ENCODE peak calls at places on chromosomes 13 and 19, in four cellular contexts. V is fibroblast of lung, B is left ventricle myocardium inferior, D is heart right ventricle. Z is an unnamed sample.
A peak's percentile ranks its signal among the peaks of the same experiment; 100 is the strongest.

GRCh38 chr19:28999733-29000433 is 213.1 kb downstream of the UQCRFS1 start:
- DNase-seq in D (no peak), V (no peak), B (peak; percentile 18), Z (no peak)

GRCh38 chr19:16608290-16608704 is 19.7 kb downstream of the MED26 start:
- DNase-seq in D (no peak), B (no peak), V (peak; percentile 91), Z (no peak)

GRCh38 chr13:95624020-95624419 is 20.5 kb downstream of the DZIP1 start:
- DNase-seq in D (no peak), V (peak; percentile 72), B (no peak), Z (peak; percentile 59)

GRCh38 chr19:30236587-30236986 is 135.6 kb upstream of the ZNF536 start:
- DNase-seq in V (no peak), D (no peak), B (no peak), Z (no peak)

GRCh38 chr19:34639491-34640085 is 37.4 kb downstream of the SCGB2B2 start:
- DNase-seq in B (no peak), D (no peak), V (peak; percentile 80), Z (peak; percentile 40)

GRCh38 chr19:19558055-19558454 is 20.0 kb downstream of the CILP2 start:
- DNase-seq in D (no peak), B (no peak), V (no peak), Z (no peak)

GRCh38 chr19:15107056-15108010 is at the start of gene SYDE1:
- DNase-seq in B (peak; percentile 56), V (peak; percentile 63), D (peak; percentile 68), Z (peak; percentile 44)

GRCh38 chr13:108155185-108156106 is 59.9 kb downstream of the LIG4 start:
- DNase-seq in B (peak; percentile 37), V (peak; percentile 64), D (peak; percentile 39), Z (peak; percentile 36)

GRCh38 chr13:32947886-32948285 is 68.3 kb upstream of the KL start:
- DNase-seq in V (no peak), B (no peak), D (no peak), Z (no peak)

GRCh38 chr13:99996177-99996705 is 14.7 kb downstream of the ZIC2 start:
- DNase-seq in B (no peak), V (peak; percentile 45), D (no peak), Z (peak; percentile 15)

DNA sequence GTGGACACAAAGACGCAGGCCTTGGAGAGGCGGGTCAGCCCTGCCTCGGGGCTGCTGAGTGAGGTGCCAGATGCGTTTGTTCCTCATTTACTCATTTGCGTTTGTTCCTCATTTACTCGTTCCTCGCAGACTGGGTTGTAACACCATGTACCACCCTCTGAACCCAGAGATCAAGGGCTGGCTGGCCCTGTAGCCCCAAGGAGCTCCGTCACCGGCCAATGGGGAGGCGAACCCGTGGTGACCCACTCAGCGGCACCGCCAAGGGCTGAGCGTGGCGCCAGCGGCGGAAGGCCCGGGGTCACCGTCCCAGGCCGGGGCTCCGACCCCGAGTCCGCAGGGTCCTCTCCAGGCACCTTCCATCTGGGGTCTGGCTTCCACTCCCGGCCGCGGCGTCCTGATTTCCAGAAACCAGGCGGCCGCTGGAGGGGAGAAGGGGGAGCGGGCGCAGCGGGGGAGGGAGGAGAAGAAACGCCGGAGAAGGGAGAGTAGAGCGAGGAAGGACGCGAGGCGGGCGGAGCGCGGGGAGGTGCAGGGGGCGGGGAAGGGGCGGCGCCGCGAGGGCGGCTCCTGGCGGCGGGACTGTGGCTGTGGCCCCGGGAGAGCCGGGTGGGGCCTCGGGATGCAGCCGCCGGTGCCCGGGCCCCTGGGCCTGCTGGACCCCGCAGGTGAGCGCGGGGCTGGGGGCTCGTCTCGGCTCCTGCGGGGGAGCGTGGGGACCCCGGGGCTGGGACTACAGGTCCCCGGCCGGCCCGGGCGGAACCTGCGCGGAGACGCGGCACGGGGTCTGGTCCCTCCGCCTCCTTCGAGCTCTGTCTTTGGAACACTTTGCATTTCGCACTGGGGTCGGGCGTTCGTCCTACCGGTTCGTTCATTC is at the start of gene TMEM255B:
- DNase-seq in B (peak; percentile 89), V (peak; percentile 62), D (peak; percentile 90), Z (peak; percentile 97)
- TF ChIP-seq CTCF in B (peak; percentile 66), V (no peak), D (peak; percentile 14), Z (no peak)

GRCh38 chr19:4326837-4327251 is 11.8 kb downstream of the STAP2 start:
- DNase-seq in V (no peak), B (no peak), D (no peak), Z (no peak)

GRCh38 chr19:4327877-4328242 is 10.8 kb downstream of the STAP2 start:
- DNase-seq in D (no peak), B (no peak), V (no peak), Z (no peak)

GRCh38 chr19:4329858-4330257 is 8.8 kb downstream of the STAP2 start:
- DNase-seq in D (no peak), V (no peak), B (no peak), Z (no peak)

GRCh38 chr19:4327252-4327876 is 11.3 kb downstream of the STAP2 start:
- DNase-seq in D (peak; percentile 78), V (peak; percentile 22), B (peak; percentile 75), Z (peak; percentile 71)

DNA sequence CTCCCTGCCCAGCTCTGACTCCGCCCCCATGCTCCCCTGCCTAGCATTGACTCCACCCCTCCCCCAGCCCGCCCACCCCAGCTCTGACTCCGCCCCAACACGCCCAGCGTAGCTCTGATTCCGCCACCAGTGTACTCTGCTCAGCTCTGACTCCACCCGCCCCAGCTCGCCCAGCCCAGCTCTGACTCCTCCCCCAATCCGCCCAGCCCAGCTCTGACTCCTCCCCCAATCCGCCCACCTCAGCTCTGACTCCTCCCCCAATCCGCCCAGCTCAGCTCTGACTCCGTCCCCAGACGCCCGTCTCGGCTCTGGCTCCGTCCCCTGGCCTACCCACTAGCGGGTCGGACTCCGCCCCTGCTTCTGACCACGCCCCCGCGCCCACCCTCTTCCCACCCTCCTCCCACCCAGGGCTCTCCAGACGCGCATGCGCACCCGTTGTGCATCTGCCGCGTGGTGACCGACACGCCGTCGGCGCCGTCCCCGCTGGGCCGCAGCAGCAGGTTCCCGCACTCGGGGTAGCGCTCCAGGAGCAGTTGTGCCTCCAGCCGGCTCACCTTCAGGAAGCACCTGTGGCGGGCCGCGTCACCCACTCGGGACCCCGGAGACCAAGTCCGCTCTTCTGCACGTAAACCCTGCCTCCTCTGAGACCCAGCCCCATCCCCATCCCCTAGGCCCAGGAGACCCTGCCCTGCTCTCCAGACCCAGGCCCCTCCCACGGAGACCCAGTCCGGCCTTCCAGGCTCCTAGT is 10.2 kb downstream of the STAP2 start:
- DNase-seq in D (peak; percentile 98), B (peak; percentile 95), V (peak; percentile 93), Z (peak; percentile 97)
- TF ChIP-seq CTCF in D (no peak), B (no peak), V (no peak), Z (no peak)

DNA sequence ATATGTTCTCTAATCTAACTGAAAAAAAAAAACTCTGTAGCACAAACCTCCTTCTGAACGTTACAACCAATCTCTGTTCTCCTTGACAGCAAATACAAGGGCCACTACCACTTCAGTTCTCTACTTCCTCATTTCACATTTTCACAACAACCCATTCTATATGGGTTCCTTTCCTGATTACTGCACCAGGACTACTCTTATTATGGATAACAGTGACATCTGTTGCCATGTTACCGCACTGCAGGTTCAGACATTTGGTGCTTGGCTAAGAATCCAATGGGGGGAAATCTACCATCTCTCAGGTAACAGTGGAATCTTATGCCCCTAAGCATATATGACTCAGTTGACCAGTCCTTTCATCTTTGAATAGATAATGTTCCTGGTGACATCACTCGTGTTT is 11.6 kb upstream of the FPR3 start:
- DNase-seq in D (no peak), B (no peak), V (no peak), Z (no peak)
- TF ChIP-seq CTCF in D (no peak), B (peak; percentile 30), V (no peak), Z (no peak)

GRCh38 chr19:2266183-2266993 is 10.2 kb upstream of the JSRP1 start:
- DNase-seq in V (peak; percentile 68), B (peak; percentile 89), D (peak; percentile 86), Z (peak; percentile 74)
- TF ChIP-seq CTCF in V (no peak), B (no peak), D (no peak), Z (no peak)